ENCODE peak calls at places on chromosomes 16 and 17, in six cellular contexts. H is brain microvascular endothelial cell, F is HL-60, Z is hepatocyte, R is lower lobe of right lung, M is fibroblast of lung. U is an unnamed sample.
A peak's percentile ranks its signal among the peaks of the same experiment; 100 is the strongest.

GRCh38 chr17:65576939-65577338 is 15.5 kb upstream of the AXIN2 start:
- DNase-seq in H (no peak), F (no peak), Z (peak; percentile 74), R (no peak), M (no peak), U (no peak)

GRCh38 chr17:51818777-51819176 is 339.7 kb downstream of the CA10 start:
- DNase-seq in H (no peak), F (no peak), Z (no peak), R (no peak), M (no peak), U (no peak)

GRCh38 chr17:80089762-80090161 is 11.6 kb upstream of the GAA start:
- DNase-seq in H (no peak), F (no peak), Z (no peak), R (no peak), M (no peak), U (no peak)

GRCh38 chr16:73615256-73615655 is 567.3 kb upstream of the ZFHX3 start:
- DNase-seq in H (no peak), F (no peak), Z (no peak), R (no peak), M (no peak), U (no peak)

GRCh38 chr16:67277294-67277998 is 1.9 kb upstream of the PLEKHG4 start:
- DNase-seq in H (peak; percentile 98), F (peak; percentile 64), Z (peak; percentile 83), R (no peak), M (peak; percentile 100), U (peak; percentile 95)

GRCh38 chr17:82285141-82285540 is 11.6 kb upstream of the CSNK1D start:
- DNase-seq in H (no peak), F (no peak), Z (no peak), R (no peak), M (no peak), U (peak; percentile 70)

GRCh38 chr16:12111819-12112218 is 135.3 kb downstream of the SNX29 start:
- DNase-seq in H (no peak), F (no peak), Z (no peak), R (no peak), M (no peak), U (no peak)

GRCh38 chr17:72466199-72466598 is 345.4 kb downstream of the SOX9 start:
- DNase-seq in H (peak; percentile 57), F (no peak), Z (peak; percentile 86), R (no peak), M (peak; percentile 81), U (peak; percentile 96)

GRCh38 chr17:79695293-79696158 is 35.2 kb upstream of the ENPP7 start:
- DNase-seq in H (peak; percentile 17), F (no peak), Z (no peak), R (no peak), M (peak; percentile 60), U (no peak)

GRCh38 chr17:73131993-73132595 is 32.7 kb upstream of the SSTR2 start:
- DNase-seq in H (no peak), F (no peak), Z (no peak), R (no peak), M (no peak), U (no peak)

GRCh38 chr17:50149425-50150353 is 788 bp downstream of the PPP1R9B start:
- DNase-seq in H (no peak), F (no peak), Z (peak; percentile 86), R (peak; percentile 85), M (peak; percentile 67), U (peak; percentile 36)

GRCh38 chr17:45784293-45784582 is at the start of gene CRHR1:
- DNase-seq in H (no peak), F (no peak), Z (no peak), R (no peak), M (no peak), U (no peak)

GRCh38 chr16:901715-902601 is 68.8 kb downstream of the LMF1 start:
- DNase-seq in H (no peak), F (no peak), Z (no peak), R (peak; percentile 40), M (no peak), U (no peak)

GRCh38 chr16:67445913-67446907 is 15.3 kb downstream of the HSD11B2 start:
- DNase-seq in H (no peak), F (no peak), Z (peak; percentile 47), R (no peak), M (no peak), U (no peak)

GRCh38 chr17:10471853-10472252 is 2.5 kb upstream of the MYH4 start:
- DNase-seq in H (no peak), F (no peak), Z (peak; percentile 13), R (no peak), M (no peak), U (peak; percentile 18)

GRCh38 chr16:83818276-83818675 is 10.5 kb downstream of the HSBP1 start:
- DNase-seq in H (no peak), F (no peak), Z (no peak), R (no peak), M (no peak), U (no peak)

GRCh38 chr16:57361384-57361783 is 2.8 kb downstream of the CCL22 start:
- DNase-seq in H (no peak), F (no peak), Z (no peak), R (no peak), M (no peak), U (no peak)

GRCh38 chr17:79020631-79021301 is 3.2 kb upstream of the C1QTNF1 start:
- DNase-seq in H (no peak), F (no peak), Z (no peak), R (no peak), M (no peak), U (peak; percentile 64)

GRCh38 chr16:66845791-66846221 is 1.6 kb downstream of the CA7 start:
- DNase-seq in H (no peak), F (no peak), Z (no peak), R (no peak), M (no peak), U (no peak)

GRCh38 chr17:72890711-72891110 is 201.8 kb downstream of the SLC39A11 start:
- DNase-seq in H (no peak), F (no peak), Z (no peak), R (no peak), M (peak; percentile 55), U (peak; percentile 25)

GRCh38 chr17:14886200-14886739 is 378.9 kb downstream of the PMP22 start:
- DNase-seq in H (no peak), F (no peak), Z (no peak), R (no peak), M (no peak), U (peak; percentile 69)

GRCh38 chr17:15479697-15480096 is 12.3 kb upstream of the CDRT4 start:
- DNase-seq in H (no peak), F (no peak), Z (no peak), R (no peak), M (peak; percentile 71), U (peak; percentile 11)

GRCh38 chr17:18257747-18258355 is 687 bp downstream of the FLII start:
- DNase-seq in H (peak; percentile 49), F (peak; percentile 22), Z (peak; percentile 79), R (peak; percentile 87), M (peak; percentile 65), U (peak; percentile 39)

GRCh38 chr17:70394430-70394829 is 225.1 kb downstream of the KCNJ2 start:
- DNase-seq in H (no peak), F (no peak), Z (no peak), R (no peak), M (no peak), U (no peak)

GRCh38 chr16:85992779-85993178 is 93.8 kb downstream of the IRF8 start:
- DNase-seq in H (no peak), F (no peak), Z (no peak), R (no peak), M (no peak), U (no peak)
- H3K27me3 ChIP-seq in H (peaks cover 60% of the 10 kb centered on the region), F (no peaks in the 10 kb centered on the region), Z (no peaks in the 10 kb centered on the region), R (peaks cover 11% of the 10 kb centered on the region), M (peaks cover 14% of the 10 kb centered on the region), U (peaks cover 2% of the 10 kb centered on the region)

DNA sequence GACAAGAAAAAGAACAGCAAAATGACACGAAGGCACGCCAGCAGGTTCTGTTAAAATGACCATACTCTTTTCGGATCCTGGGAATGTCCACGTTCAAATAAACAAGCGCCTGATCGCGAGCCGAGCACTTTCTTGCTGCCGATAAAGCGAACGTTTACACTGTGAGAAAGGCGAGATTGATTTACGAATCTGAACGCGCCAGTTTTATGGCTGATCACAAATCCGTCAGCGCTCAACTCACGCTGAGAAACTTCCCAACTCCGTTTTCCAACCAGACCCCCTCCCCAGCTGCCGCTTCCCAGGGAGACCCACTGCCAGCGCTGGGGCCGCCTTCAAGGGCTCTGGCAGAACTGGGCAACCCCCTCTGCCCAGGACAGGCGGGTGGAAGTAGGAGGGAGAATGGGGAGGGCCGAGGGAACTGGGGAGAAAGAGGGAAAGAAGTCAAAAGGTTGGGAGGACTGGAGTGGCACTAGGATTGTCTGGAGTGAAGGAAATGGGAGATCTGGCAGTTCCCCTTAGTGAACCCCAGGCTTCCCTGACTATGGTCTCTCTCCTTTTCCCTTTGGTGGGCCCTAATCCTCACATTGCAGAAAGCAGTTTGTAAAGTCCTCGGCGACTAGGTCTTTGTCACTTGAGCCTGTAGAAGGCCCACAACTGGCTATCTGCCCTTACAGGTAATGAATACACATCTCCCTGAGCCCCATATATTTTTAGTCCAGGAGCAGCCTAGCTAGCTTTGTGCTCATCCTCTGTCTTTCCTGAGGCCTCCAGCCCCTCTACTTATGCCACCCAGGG is 6.9 kb downstream of the HOXB4 start:
- DNase-seq in H (no peak), F (no peak), Z (no peak), R (no peak), M (peak; percentile 48), U (no peak)
- H3K4me3 ChIP-seq in H (peak overlapping the region; percentile 3), F (no peak overlapping the region), Z (no peak overlapping the region), R (peak overlapping the region; percentile 34), M (peak overlapping the region; percentile 44), U (no peak overlapping the region)

GRCh38 chr16:14289692-14290340 is 218.7 kb downstream of the MRTFB start:
- DNase-seq in H (no peak), F (no peak), Z (no peak), R (no peak), M (no peak), U (peak; percentile 20)
- TF ChIP-seq CTCF in H (peak; percentile 73), F (peak; percentile 69), Z (peak; percentile 41), R (peak; percentile 57), M (peak; percentile 56), U (peak; percentile 57)

GRCh38 chr16:55664786-55665407 is 9.1 kb downstream of the SLC6A2 start:
- DNase-seq in H (no peak), F (no peak), Z (no peak), R (no peak), M (no peak), U (no peak)

GRCh38 chr16:55662641-55663040 is 6.9 kb downstream of the SLC6A2 start:
- DNase-seq in H (no peak), F (no peak), Z (peak; percentile 62), R (no peak), M (no peak), U (no peak)

GRCh38 chr16:55663225-55663624 is 7.4 kb downstream of the SLC6A2 start:
- DNase-seq in H (no peak), F (no peak), Z (no peak), R (no peak), M (no peak), U (no peak)

GRCh38 chr16:55665511-55665910 is 9.7 kb downstream of the SLC6A2 start:
- DNase-seq in H (no peak), F (no peak), Z (no peak), R (no peak), M (no peak), U (no peak)

GRCh38 chr16:55663770-55664677 is 8.2 kb downstream of the SLC6A2 start:
- DNase-seq in H (no peak), F (no peak), Z (peak; percentile 16), R (no peak), M (no peak), U (peak; percentile 93)
- H3K27me3 ChIP-seq in H (no peaks in the 10 kb centered on the region), F (peaks cover under 1% of the 10 kb centered on the region), Z (peaks cover 10% of the 10 kb centered on the region), R (no peaks in the 10 kb centered on the region), M (no peaks in the 10 kb centered on the region), U (no peaks in the 10 kb centered on the region)

U was measured in bronchial epithelial cell.